ENCODE peak calls at places on chromosomes 5 and 9, in six cellular contexts. One of them, this sample, is unnamed.

GRCh38 chr5:156094001-156094400 is 233.0 kb upstream of the SGCD start:
- DNase-seq in naive thymus-derived CD4-positive, alpha-beta T cell: no peak
- DNase-seq in NCI-H1105: no peak
- DNase-seq in HFFc6: no peak
- DNase-seq in activated gamma-delta T cell treated with Interleukin-2 at 50 U/mL for 16 hours: no peak
- DNase-seq in epithelial cell of proximal tubule: no peak
- DNase-seq in this sample: peak; percentile 55

GRCh38 chr9:121889990-121890563 is 203.0 kb downstream of the TTLL11 start:
- DNase-seq in NCI-H1105: no peak
- DNase-seq in activated gamma-delta T cell treated with Interleukin-2 at 50 U/mL for 16 hours: no peak
- DNase-seq in HFFc6: peak; percentile 65
- DNase-seq in epithelial cell of proximal tubule: no peak
- DNase-seq in naive thymus-derived CD4-positive, alpha-beta T cell: no peak
- DNase-seq in this sample: no peak

GRCh38 chr9:116153765-116154333 is at the start of gene PAPPA:
- DNase-seq in naive thymus-derived CD4-positive, alpha-beta T cell: no peak
- DNase-seq in activated gamma-delta T cell treated with Interleukin-2 at 50 U/mL for 16 hours: no peak
- DNase-seq in HFFc6: no peak
- DNase-seq in NCI-H1105: no peak
- DNase-seq in epithelial cell of proximal tubule: no peak
- DNase-seq in this sample: no peak

GRCh38 chr5:65624570-65625555 is at the start of the genes SHLD3 and TRAPPC13:
- DNase-seq in naive thymus-derived CD4-positive, alpha-beta T cell: peak; percentile 88
- DNase-seq in HFFc6: peak; percentile 81
- DNase-seq in NCI-H1105: peak; percentile 65
- DNase-seq in activated gamma-delta T cell treated with Interleukin-2 at 50 U/mL for 16 hours: peak; percentile 82
- DNase-seq in epithelial cell of proximal tubule: peak; percentile 74
- DNase-seq in this sample: peak; percentile 93

GRCh38 chr9:70053864-70054263 is 10.2 kb downstream of the MAMDC2 start:
- DNase-seq in activated gamma-delta T cell treated with Interleukin-2 at 50 U/mL for 16 hours: no peak
- DNase-seq in HFFc6: no peak
- DNase-seq in NCI-H1105: peak; percentile 26
- DNase-seq in epithelial cell of proximal tubule: peak; percentile 60
- DNase-seq in naive thymus-derived CD4-positive, alpha-beta T cell: no peak
- DNase-seq in this sample: no peak

GRCh38 chr9:137870432-137870831 is 7.2 kb upstream of the CACNA1B start:
- DNase-seq in activated gamma-delta T cell treated with Interleukin-2 at 50 U/mL for 16 hours: no peak
- DNase-seq in NCI-H1105: no peak
- DNase-seq in epithelial cell of proximal tubule: no peak
- DNase-seq in HFFc6: no peak
- DNase-seq in naive thymus-derived CD4-positive, alpha-beta T cell: no peak
- DNase-seq in this sample: no peak

GRCh38 chr5:127358782-127359181 is 68.2 kb downstream of the MEGF10 start:
- DNase-seq in epithelial cell of proximal tubule: no peak
- DNase-seq in activated gamma-delta T cell treated with Interleukin-2 at 50 U/mL for 16 hours: no peak
- DNase-seq in HFFc6: no peak
- DNase-seq in naive thymus-derived CD4-positive, alpha-beta T cell: no peak
- DNase-seq in NCI-H1105: no peak
- DNase-seq in this sample: no peak

GRCh38 chr9:133788819-133789733 is 50.9 kb upstream of the SARDH start:
- DNase-seq in activated gamma-delta T cell treated with Interleukin-2 at 50 U/mL for 16 hours: no peak
- DNase-seq in naive thymus-derived CD4-positive, alpha-beta T cell: no peak
- DNase-seq in NCI-H1105: no peak
- DNase-seq in epithelial cell of proximal tubule: no peak
- DNase-seq in HFFc6: no peak
- DNase-seq in this sample: no peak

GRCh38 chr5:68593211-68593701 is 377.7 kb downstream of the PIK3R1 start:
- DNase-seq in naive thymus-derived CD4-positive, alpha-beta T cell: no peak
- DNase-seq in NCI-H1105: no peak
- DNase-seq in epithelial cell of proximal tubule: no peak
- DNase-seq in HFFc6: no peak
- DNase-seq in activated gamma-delta T cell treated with Interleukin-2 at 50 U/mL for 16 hours: no peak
- DNase-seq in this sample: no peak

GRCh38 chr5:132591140-132591539 is 34.4 kb downstream of the RAD50 start:
- DNase-seq in NCI-H1105: no peak
- DNase-seq in HFFc6: no peak
- DNase-seq in naive thymus-derived CD4-positive, alpha-beta T cell: no peak
- DNase-seq in epithelial cell of proximal tubule: no peak
- DNase-seq in activated gamma-delta T cell treated with Interleukin-2 at 50 U/mL for 16 hours: no peak
- DNase-seq in this sample: no peak

GRCh38 chr5:38866362-38867070 is 20.7 kb downstream of the OSMR start:
- DNase-seq in activated gamma-delta T cell treated with Interleukin-2 at 50 U/mL for 16 hours: no peak
- DNase-seq in epithelial cell of proximal tubule: no peak
- DNase-seq in NCI-H1105: no peak
- DNase-seq in naive thymus-derived CD4-positive, alpha-beta T cell: no peak
- DNase-seq in HFFc6: no peak
- DNase-seq in this sample: no peak

GRCh38 chr5:44727100-44727499 is 81.6 kb upstream of the MRPS30 start:
- DNase-seq in HFFc6: no peak
- DNase-seq in activated gamma-delta T cell treated with Interleukin-2 at 50 U/mL for 16 hours: no peak
- DNase-seq in NCI-H1105: no peak
- DNase-seq in naive thymus-derived CD4-positive, alpha-beta T cell: no peak
- DNase-seq in epithelial cell of proximal tubule: no peak
- DNase-seq in this sample: peak; percentile 6

GRCh38 chr5:174736351-174736721 is 12.0 kb downstream of the MSX2 start:
- DNase-seq in activated gamma-delta T cell treated with Interleukin-2 at 50 U/mL for 16 hours: no peak
- DNase-seq in epithelial cell of proximal tubule: peak; percentile 27
- DNase-seq in NCI-H1105: no peak
- DNase-seq in naive thymus-derived CD4-positive, alpha-beta T cell: no peak
- DNase-seq in HFFc6: no peak
- DNase-seq in this sample: no peak

GRCh38 chr9:108766786-108767185 is 89.0 kb downstream of the ACTL7B start:
- DNase-seq in naive thymus-derived CD4-positive, alpha-beta T cell: no peak
- DNase-seq in activated gamma-delta T cell treated with Interleukin-2 at 50 U/mL for 16 hours: no peak
- DNase-seq in epithelial cell of proximal tubule: no peak
- DNase-seq in NCI-H1105: no peak
- DNase-seq in HFFc6: no peak
- DNase-seq in this sample: no peak

GRCh38 chr9:19229725-19230355 is 653 bp upstream of the DENND4C start:
- DNase-seq in NCI-H1105: peak; percentile 31
- DNase-seq in HFFc6: peak; percentile 6
- DNase-seq in epithelial cell of proximal tubule: no peak
- DNase-seq in activated gamma-delta T cell treated with Interleukin-2 at 50 U/mL for 16 hours: peak; percentile 66
- DNase-seq in naive thymus-derived CD4-positive, alpha-beta T cell: peak; percentile 58
- DNase-seq in this sample: peak; percentile 96

GRCh38 chr5:83632874-83633273 is 87.8 kb downstream of the HAPLN1 start:
- DNase-seq in NCI-H1105: no peak
- DNase-seq in activated gamma-delta T cell treated with Interleukin-2 at 50 U/mL for 16 hours: no peak
- DNase-seq in HFFc6: peak; percentile 64
- DNase-seq in epithelial cell of proximal tubule: peak; percentile 10
- DNase-seq in naive thymus-derived CD4-positive, alpha-beta T cell: no peak
- DNase-seq in this sample: no peak

GRCh38 chr5:126139773-126140172 is 283.4 kb upstream of the GRAMD2B start:
- DNase-seq in HFFc6: peak; percentile 19
- DNase-seq in naive thymus-derived CD4-positive, alpha-beta T cell: no peak
- DNase-seq in NCI-H1105: no peak
- DNase-seq in epithelial cell of proximal tubule: no peak
- DNase-seq in activated gamma-delta T cell treated with Interleukin-2 at 50 U/mL for 16 hours: no peak
- DNase-seq in this sample: no peak

GRCh38 chr5:35120745-35121144 is 73.0 kb upstream of the AGXT2 start:
- DNase-seq in epithelial cell of proximal tubule: no peak
- DNase-seq in HFFc6: no peak
- DNase-seq in NCI-H1105: no peak
- DNase-seq in naive thymus-derived CD4-positive, alpha-beta T cell: no peak
- DNase-seq in activated gamma-delta T cell treated with Interleukin-2 at 50 U/mL for 16 hours: no peak
- DNase-seq in this sample: no peak

GRCh38 chr9:70668751-70669150 is 254.3 kb upstream of the KLF9 start:
- DNase-seq in NCI-H1105: no peak
- DNase-seq in epithelial cell of proximal tubule: no peak
- DNase-seq in HFFc6: peak; percentile 16
- DNase-seq in naive thymus-derived CD4-positive, alpha-beta T cell: no peak
- DNase-seq in activated gamma-delta T cell treated with Interleukin-2 at 50 U/mL for 16 hours: no peak
- DNase-seq in this sample: no peak

GRCh38 chr9:5582835-5583195 is 46.1 kb upstream of the RIC1 start:
- DNase-seq in epithelial cell of proximal tubule: peak; percentile 84
- DNase-seq in NCI-H1105: no peak
- DNase-seq in HFFc6: peak; percentile 62
- DNase-seq in naive thymus-derived CD4-positive, alpha-beta T cell: peak; percentile 55
- DNase-seq in activated gamma-delta T cell treated with Interleukin-2 at 50 U/mL for 16 hours: no peak
- DNase-seq in this sample: no peak

GRCh38 chr5:55650391-55650790 is 61.7 kb downstream of the SLC38A9 start:
- DNase-seq in NCI-H1105: no peak
- DNase-seq in HFFc6: peak; percentile 32
- DNase-seq in activated gamma-delta T cell treated with Interleukin-2 at 50 U/mL for 16 hours: no peak
- DNase-seq in epithelial cell of proximal tubule: no peak
- DNase-seq in naive thymus-derived CD4-positive, alpha-beta T cell: peak; percentile 56
- DNase-seq in this sample: no peak

GRCh38 chr9:93340091-93340490 is 111.4 kb upstream of the FAM120A start:
- DNase-seq in NCI-H1105: no peak
- DNase-seq in naive thymus-derived CD4-positive, alpha-beta T cell: no peak
- DNase-seq in epithelial cell of proximal tubule: no peak
- DNase-seq in HFFc6: no peak
- DNase-seq in activated gamma-delta T cell treated with Interleukin-2 at 50 U/mL for 16 hours: no peak
- DNase-seq in this sample: no peak

GRCh38 chr9:78146241-78146640 is 89.6 kb upstream of the CEP78 start:
- DNase-seq in HFFc6: peak; percentile 45
- DNase-seq in epithelial cell of proximal tubule: no peak
- DNase-seq in NCI-H1105: no peak
- DNase-seq in activated gamma-delta T cell treated with Interleukin-2 at 50 U/mL for 16 hours: no peak
- DNase-seq in naive thymus-derived CD4-positive, alpha-beta T cell: no peak
- DNase-seq in this sample: no peak

GRCh38 chr5:177399903-177400868 is at the start of gene PFN3:
- DNase-seq in NCI-H1105: no peak
- DNase-seq in naive thymus-derived CD4-positive, alpha-beta T cell: no peak
- DNase-seq in epithelial cell of proximal tubule: no peak
- DNase-seq in HFFc6: no peak
- DNase-seq in activated gamma-delta T cell treated with Interleukin-2 at 50 U/mL for 16 hours: no peak
- DNase-seq in this sample: no peak

GRCh38 chr5:154758977-154759376 is 3.8 kb downstream of the LARP1 start:
- DNase-seq in NCI-H1105: no peak
- DNase-seq in naive thymus-derived CD4-positive, alpha-beta T cell: no peak
- DNase-seq in HFFc6: no peak
- DNase-seq in activated gamma-delta T cell treated with Interleukin-2 at 50 U/mL for 16 hours: no peak
- DNase-seq in epithelial cell of proximal tubule: no peak
- DNase-seq in this sample: no peak

This sample was measured in neural progenitor cell.